ENCODE peak calls at places on chromosomes 2 and 18, in four cellular contexts. O is GM12878, I is K562, U is HepG2. F is an unnamed sample.

GRCh38 chr2:196823750-196824149 is 14.6 kb upstream of the C2orf66 start:
- DNase-seq in O (no peak), I (no peak), U (no peak), F (no peak)

GRCh38 chr18:3114456-3114855 is 101.5 kb upstream of the LPIN2 start:
- DNase-seq in O (no peak), I (no peak), U (no peak), F (no peak)

GRCh38 chr2:18046558-18046957 is 168.1 kb downstream of the KCNS3 start:
- DNase-seq in O (no peak), I (no peak), U (no peak), F (no peak)

GRCh38 chr2:180953550-180953949 is 26.9 kb upstream of the UBE2E3 start:
- DNase-seq in O (no peak), I (no peak), U (no peak), F (no peak)

GRCh38 chr2:46984642-46985476 is 69.3 kb upstream of the MCFD2 start:
- DNase-seq in O (peak; percentile 79), I (peak; percentile 35), U (no peak), F (no peak)

GRCh38 chr2:197931661-197932312 is 127.4 kb downstream of the PLCL1 start:
- DNase-seq in O (no peak), I (no peak), U (no peak), F (no peak)

GRCh38 chr2:134736167-134736885 is 17.5 kb upstream of the TMEM163 start:
- DNase-seq in O (no peak), I (no peak), U (no peak), F (no peak)

GRCh38 chr2:101238930-101239759 is 13.5 kb upstream of the CNOT11 start:
- DNase-seq in O (no peak), I (no peak), U (peak; percentile 99), F (no peak)

GRCh38 chr2:80968450-80968849 is 663.9 kb upstream of the LRRTM1 start:
- DNase-seq in O (no peak), I (no peak), U (no peak), F (no peak)

GRCh38 chr18:9091066-9091476 is 11.4 kb upstream of the NDUFV2 start:
- DNase-seq in O (no peak), I (no peak), U (no peak), F (no peak)

GRCh38 chr2:165376571-165376975 is 92.9 kb upstream of the CSRNP3 start:
- DNase-seq in O (no peak), I (no peak), U (no peak), F (no peak)

GRCh38 chr2:237140689-237141285 is 55.1 kb downstream of the COPS8 start:
- DNase-seq in O (no peak), I (no peak), U (no peak), F (no peak)

GRCh38 chr2:149075065-149075464 is 36.6 kb downstream of the LYPD6B start:
- DNase-seq in O (no peak), I (no peak), U (no peak), F (no peak)
- TF ChIP-seq CREM in O (no peak), I (no peak), U (no peak), F (no peak)

GRCh38 chr2:240162531-240162930 is 22.1 kb upstream of the OTOS start:
- DNase-seq in O (no peak), I (no peak), U (no peak), F (no peak)
- TF ChIP-seq CREM in O (no peak), I (no peak), U (no peak), F (no peak)

DNA sequence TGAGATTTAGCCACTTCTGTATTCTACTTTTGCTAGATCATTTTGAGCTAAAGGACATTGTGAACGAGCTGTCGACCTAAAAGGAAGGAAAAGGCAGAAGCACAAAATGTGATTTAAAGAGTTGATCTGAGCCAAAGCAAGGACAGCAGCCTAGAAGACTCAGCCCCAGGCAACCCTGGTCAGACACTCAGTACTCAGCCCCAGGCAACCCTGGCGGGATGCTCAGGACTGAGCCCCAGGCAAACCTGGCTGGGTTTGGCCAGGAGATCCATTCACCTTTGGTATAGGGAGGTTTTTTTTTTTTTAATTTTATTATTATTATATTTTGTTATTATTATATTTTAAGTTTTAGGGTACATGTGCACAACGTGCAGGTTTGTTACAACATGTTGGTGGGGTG is 34.3 kb upstream of the PXDN start:
- DNase-seq in O (no peak), I (no peak), U (no peak), F (no peak)
- TF ChIP-seq CREM in O (no peak), I (no peak), U (no peak), F (no peak)

GRCh38 chr2:240994161-240994896 is 4.1 kb upstream of the SNED1 start:
- DNase-seq in O (no peak), I (no peak), U (no peak), F (no peak)
- TF ChIP-seq CREM in O (no peak), I (no peak), U (no peak), F (no peak)

DNA sequence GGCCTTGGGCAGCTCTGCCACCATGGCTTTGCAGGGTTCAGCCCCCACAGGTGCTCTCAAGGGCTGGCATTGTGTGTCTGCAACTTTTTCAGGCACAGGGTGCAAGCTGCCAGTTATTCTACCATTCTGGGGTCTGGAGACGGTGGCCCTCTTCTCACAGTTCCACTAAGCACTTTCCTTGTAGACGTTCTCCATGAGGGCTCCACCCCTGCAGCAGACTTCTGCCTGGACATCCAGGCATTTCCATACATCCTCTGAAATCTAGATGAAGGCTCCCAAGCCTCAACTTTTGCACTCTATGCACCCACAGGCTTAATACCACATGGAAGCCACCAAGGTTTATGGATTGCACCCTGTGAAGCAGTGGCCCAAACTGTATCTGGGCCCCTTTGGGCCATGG is 91.0 kb upstream of the RND3 start:
- DNase-seq in O (no peak), I (no peak), U (no peak), F (no peak)
- TF ChIP-seq CREM in O (no peak), I (no peak), U (no peak), F (no peak)

DNA sequence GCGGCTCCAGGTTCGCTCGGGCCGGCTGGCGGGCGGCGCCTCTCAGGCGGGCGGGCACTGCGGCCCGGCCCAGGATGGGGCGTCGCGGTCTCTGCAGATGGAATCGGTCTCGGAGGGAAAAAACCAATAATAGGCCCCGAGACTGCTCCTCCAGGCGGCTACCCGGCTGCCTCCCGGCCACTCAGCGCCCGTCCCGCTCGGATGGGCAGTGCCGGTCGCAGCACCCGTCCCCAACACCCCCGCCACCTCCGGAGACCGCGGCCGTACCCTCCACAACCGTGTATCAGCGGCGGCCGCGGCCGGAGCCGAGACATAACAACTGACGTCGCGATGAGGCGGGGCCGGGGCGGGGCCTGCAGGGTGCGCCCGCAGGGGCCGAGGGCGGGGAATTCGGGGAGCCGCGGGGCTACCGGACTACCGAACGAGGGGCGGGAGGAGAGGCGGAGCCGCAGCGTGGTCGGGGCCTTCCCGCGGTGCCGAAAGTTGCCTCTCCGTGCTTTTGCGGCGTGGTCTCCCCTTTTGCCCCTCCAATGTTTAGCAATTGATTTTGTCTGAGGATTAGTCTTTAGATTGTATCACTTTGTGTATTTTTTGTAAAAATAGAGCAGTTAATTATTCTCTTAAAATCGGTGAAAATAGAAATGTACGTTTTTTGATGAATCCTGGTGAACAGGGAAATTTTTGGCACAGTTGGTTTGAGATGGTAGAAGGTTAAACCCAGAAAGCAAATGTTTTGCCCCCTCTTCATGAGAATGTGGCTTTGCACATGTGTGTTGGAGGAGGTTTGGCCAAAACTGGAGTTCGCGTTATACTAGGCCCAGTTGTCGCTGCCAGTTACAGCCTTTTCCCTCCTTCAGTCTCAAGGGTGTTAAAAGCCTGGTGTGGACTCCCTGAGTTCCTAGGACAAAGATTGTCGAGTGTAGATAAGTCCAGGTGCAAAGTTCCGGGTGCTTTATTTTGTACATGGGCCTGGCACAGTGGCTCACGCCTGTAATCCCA is at the start of gene RNF103:
- DNase-seq in O (peak; percentile 42), I (peak; percentile 91), U (peak; percentile 88), F (peak; percentile 96)
- TF ChIP-seq CREM in O (peak; percentile 60), I (peak; percentile 87), U (no peak), F (no peak)

F was measured in WTC11.